ENCODE peak calls at places on chromosome 19, in nine cellular contexts. One of them, this sample, is unnamed.

GRCh38 chr19:43783636-43784035 is 2.9 kb upstream of the KCNN4 start:
- DNase-seq in epithelial cell of proximal tubule: no peak
- DNase-seq in IMR-90: no peak
- DNase-seq in ascending aorta: no peak
- DNase-seq in body of pancreas: no peak
- DNase-seq in heart right ventricle: no peak
- DNase-seq in fibroblast of mammary gland: no peak
- DNase-seq in K562: no peak
- DNase-seq in endodermal cell: no peak
- DNase-seq in this sample: no peak

GRCh38 chr19:48999481-49000325 is 6.0 kb downstream of the RUVBL2 start:
- DNase-seq in epithelial cell of proximal tubule: no peak
- DNase-seq in IMR-90: peak; percentile 67
- DNase-seq in ascending aorta: no peak
- DNase-seq in body of pancreas: peak; percentile 67
- DNase-seq in heart right ventricle: peak; percentile 52
- DNase-seq in fibroblast of mammary gland: peak; percentile 73
- DNase-seq in K562: peak; percentile 74
- DNase-seq in endodermal cell: peak; percentile 95
- DNase-seq in this sample: no peak

GRCh38 chr19:58086825-58087710 is 11.0 kb downstream of the ZSCAN18 start:
- DNase-seq in epithelial cell of proximal tubule: no peak
- DNase-seq in IMR-90: no peak
- DNase-seq in ascending aorta: no peak
- DNase-seq in body of pancreas: no peak
- DNase-seq in heart right ventricle: no peak
- DNase-seq in fibroblast of mammary gland: no peak
- DNase-seq in K562: no peak
- DNase-seq in endodermal cell: no peak
- DNase-seq in this sample: no peak

GRCh38 chr19:46728693-46729339 is 11.9 kb upstream of the PRKD2 start:
- DNase-seq in epithelial cell of proximal tubule: no peak
- DNase-seq in IMR-90: peak; percentile 44
- DNase-seq in ascending aorta: no peak
- DNase-seq in body of pancreas: peak; percentile 80
- DNase-seq in heart right ventricle: peak; percentile 84
- DNase-seq in fibroblast of mammary gland: peak; percentile 52
- DNase-seq in K562: peak; percentile 86
- DNase-seq in endodermal cell: peak; percentile 93
- DNase-seq in this sample: no peak

GRCh38 chr19:48319647-48320537 is 5.5 kb upstream of the EMP3 start:
- DNase-seq in epithelial cell of proximal tubule: no peak
- DNase-seq in IMR-90: peak; percentile 75
- DNase-seq in ascending aorta: no peak
- DNase-seq in body of pancreas: peak; percentile 93
- DNase-seq in heart right ventricle: peak; percentile 86
- DNase-seq in fibroblast of mammary gland: peak; percentile 80
- DNase-seq in K562: peak; percentile 87
- DNase-seq in endodermal cell: peak; percentile 97
- DNase-seq in this sample: no peak

GRCh38 chr19:30784850-30785459 is 412.8 kb downstream of the ZNF536 start:
- DNase-seq in epithelial cell of proximal tubule: no peak
- DNase-seq in IMR-90: peak; percentile 26
- DNase-seq in ascending aorta: no peak
- DNase-seq in body of pancreas: peak; percentile 56
- DNase-seq in heart right ventricle: peak; percentile 39
- DNase-seq in fibroblast of mammary gland: peak; percentile 39
- DNase-seq in K562: peak; percentile 64
- DNase-seq in endodermal cell: peak; percentile 91
- DNase-seq in this sample: no peak

GRCh38 chr19:9883231-9883758 is 48.2 kb downstream of the PIN1 start:
- DNase-seq in epithelial cell of proximal tubule: no peak
- DNase-seq in IMR-90: no peak
- DNase-seq in ascending aorta: no peak
- DNase-seq in body of pancreas: no peak
- DNase-seq in heart right ventricle: no peak
- DNase-seq in fibroblast of mammary gland: no peak
- DNase-seq in K562: no peak
- DNase-seq in endodermal cell: peak; percentile 56
- DNase-seq in this sample: no peak

GRCh38 chr19:31294189-31294588 is 55.0 kb downstream of the TSHZ3 start:
- DNase-seq in epithelial cell of proximal tubule: no peak
- DNase-seq in IMR-90: no peak
- DNase-seq in ascending aorta: no peak
- DNase-seq in body of pancreas: no peak
- DNase-seq in heart right ventricle: no peak
- DNase-seq in fibroblast of mammary gland: no peak
- DNase-seq in K562: no peak
- DNase-seq in endodermal cell: no peak
- DNase-seq in this sample: no peak

GRCh38 chr19:47848871-47849473 is 10.1 kb upstream of the TPRX2 start:
- DNase-seq in epithelial cell of proximal tubule: no peak
- DNase-seq in IMR-90: no peak
- DNase-seq in ascending aorta: no peak
- DNase-seq in body of pancreas: peak; percentile 41
- DNase-seq in heart right ventricle: peak; percentile 19
- DNase-seq in fibroblast of mammary gland: peak; percentile 18
- DNase-seq in K562: peak; percentile 74
- DNase-seq in endodermal cell: peak; percentile 94
- DNase-seq in this sample: peak; percentile 93

GRCh38 chr19:31315621-31316011 is 33.6 kb downstream of the TSHZ3 start:
- DNase-seq in epithelial cell of proximal tubule: no peak
- DNase-seq in IMR-90: no peak
- DNase-seq in ascending aorta: no peak
- DNase-seq in body of pancreas: no peak
- DNase-seq in heart right ventricle: no peak
- DNase-seq in fibroblast of mammary gland: no peak
- DNase-seq in K562: no peak
- DNase-seq in endodermal cell: no peak
- DNase-seq in this sample: no peak

GRCh38 chr19:17616961-17617806 is 61.7 kb downstream of the COLGALT1 start:
- DNase-seq in epithelial cell of proximal tubule: peak; percentile 40
- DNase-seq in IMR-90: peak; percentile 9
- DNase-seq in ascending aorta: no peak
- DNase-seq in body of pancreas: no peak
- DNase-seq in heart right ventricle: no peak
- DNase-seq in fibroblast of mammary gland: peak; percentile 23
- DNase-seq in K562: peak; percentile 94
- DNase-seq in endodermal cell: peak; percentile 88
- DNase-seq in this sample: no peak

GRCh38 chr19:41871573-41872383 is 5.3 kb upstream of the CD79A start:
- DNase-seq in epithelial cell of proximal tubule: no peak
- DNase-seq in IMR-90: no peak
- DNase-seq in ascending aorta: no peak
- DNase-seq in body of pancreas: no peak
- DNase-seq in heart right ventricle: no peak
- DNase-seq in fibroblast of mammary gland: no peak
- DNase-seq in K562: peak; percentile 38
- DNase-seq in endodermal cell: peak; percentile 74
- DNase-seq in this sample: no peak

GRCh38 chr19:45613926-45614725 is 12.1 kb upstream of the GPR4 start:
- DNase-seq in epithelial cell of proximal tubule: peak; percentile 72
- DNase-seq in IMR-90: peak; percentile 93
- DNase-seq in ascending aorta: no peak
- DNase-seq in body of pancreas: no peak
- DNase-seq in heart right ventricle: no peak
- DNase-seq in fibroblast of mammary gland: peak; percentile 92
- DNase-seq in K562: no peak
- DNase-seq in endodermal cell: no peak
- DNase-seq in this sample: peak; percentile 44

GRCh38 chr19:40411125-40411842 is 1.9 kb downstream of the PRX start:
- DNase-seq in epithelial cell of proximal tubule: no peak
- DNase-seq in IMR-90: no peak
- DNase-seq in ascending aorta: no peak
- DNase-seq in body of pancreas: no peak
- DNase-seq in heart right ventricle: peak; percentile 64
- DNase-seq in fibroblast of mammary gland: no peak
- DNase-seq in K562: no peak
- DNase-seq in endodermal cell: peak; percentile 45
- DNase-seq in this sample: no peak

GRCh38 chr19:45564131-45564780 is 20.3 kb downstream of the OPA3 start:
- DNase-seq in epithelial cell of proximal tubule: no peak
- DNase-seq in IMR-90: no peak
- DNase-seq in ascending aorta: no peak
- DNase-seq in body of pancreas: no peak
- DNase-seq in heart right ventricle: no peak
- DNase-seq in fibroblast of mammary gland: no peak
- DNase-seq in K562: no peak
- DNase-seq in endodermal cell: peak; percentile 81
- DNase-seq in this sample: no peak

DNA sequence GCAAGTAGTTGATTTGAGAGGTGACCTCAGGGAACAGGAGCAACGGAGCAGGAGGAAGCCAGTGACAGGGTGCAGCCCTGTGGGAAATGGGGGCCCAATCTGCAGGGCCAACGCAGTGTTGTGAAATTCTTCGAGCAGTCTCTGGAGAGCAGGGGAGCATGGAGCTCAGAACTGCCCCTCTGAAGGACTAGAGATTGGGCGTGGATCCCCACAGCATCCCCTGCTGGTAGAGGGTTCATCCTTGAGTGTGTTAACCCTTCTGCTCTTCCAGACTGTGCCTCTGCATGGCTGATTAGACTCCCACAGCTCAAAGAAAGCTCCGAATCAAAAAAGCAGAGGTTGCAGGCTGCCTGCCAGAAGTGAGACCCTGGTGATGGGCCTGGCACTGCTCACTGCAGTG is 77.9 kb upstream of the UQCRFS1 start:
- DNase-seq in epithelial cell of proximal tubule: no peak
- DNase-seq in IMR-90: no peak
- DNase-seq in ascending aorta: no peak
- DNase-seq in body of pancreas: no peak
- DNase-seq in heart right ventricle: no peak
- DNase-seq in fibroblast of mammary gland: no peak
- DNase-seq in K562: no peak
- DNase-seq in endodermal cell: peak; percentile 58
- DNase-seq in this sample: no peak
- TF ChIP-seq CTCF in epithelial cell of proximal tubule: no peak
- TF ChIP-seq CTCF in IMR-90: no peak
- TF ChIP-seq CTCF in ascending aorta: no peak
- TF ChIP-seq CTCF in body of pancreas: no peak
- TF ChIP-seq CTCF in heart right ventricle: no peak
- TF ChIP-seq CTCF in fibroblast of mammary gland: no peak
- TF ChIP-seq CTCF in K562: no peak
- TF ChIP-seq CTCF in endodermal cell: peak; percentile 57
- TF ChIP-seq CTCF in this sample: no peak

DNA sequence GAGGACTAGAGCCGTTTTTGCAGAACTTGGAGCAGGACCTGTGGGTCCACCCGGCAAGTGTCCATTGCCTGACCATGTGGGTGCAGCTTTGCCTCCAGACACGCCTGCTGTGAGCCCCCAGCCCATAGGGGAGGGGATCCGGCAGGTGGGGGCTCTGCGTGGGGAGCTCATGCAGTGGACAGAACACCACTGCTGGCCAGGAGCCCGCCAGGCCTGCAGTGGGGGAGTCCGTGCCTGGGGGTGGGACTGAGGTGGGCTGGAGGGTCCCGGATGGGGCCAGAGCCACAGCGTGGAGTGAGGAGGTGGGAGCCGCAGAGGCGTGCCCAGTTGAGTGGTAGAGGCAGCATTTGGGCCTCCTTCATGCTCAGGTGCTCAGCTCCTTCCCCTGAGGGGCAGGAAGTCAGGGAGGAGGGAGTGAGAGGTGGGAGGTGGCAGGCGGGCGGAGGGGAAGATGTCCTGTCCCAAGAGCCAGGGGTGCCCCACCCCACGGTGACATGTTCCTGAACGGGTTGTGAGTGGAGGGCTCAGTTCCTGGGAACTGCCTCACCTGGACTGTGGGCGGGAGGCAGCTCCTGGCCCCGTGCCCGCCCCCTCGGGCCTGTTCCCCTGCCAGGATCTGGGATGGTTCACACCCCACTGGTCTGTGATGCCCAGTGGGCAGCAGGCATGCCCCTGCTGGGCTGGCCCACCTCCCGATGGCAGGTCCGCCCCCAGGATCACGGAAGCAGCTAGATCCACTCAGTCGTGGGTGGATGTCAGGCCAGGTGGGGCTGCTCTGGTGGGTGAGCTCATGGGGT is 8.8 kb downstream of the ADAT3 start:
- DNase-seq in epithelial cell of proximal tubule: no peak
- DNase-seq in IMR-90: no peak
- DNase-seq in ascending aorta: no peak
- DNase-seq in body of pancreas: peak; percentile 87
- DNase-seq in heart right ventricle: no peak
- DNase-seq in fibroblast of mammary gland: no peak
- DNase-seq in K562: no peak
- DNase-seq in endodermal cell: no peak
- DNase-seq in this sample: no peak
- H3K4me3 ChIP-seq in epithelial cell of proximal tubule: no peak overlapping the region
- H3K4me3 ChIP-seq in IMR-90: no peak overlapping the region
- H3K4me3 ChIP-seq in ascending aorta: no peak overlapping the region
- H3K4me3 ChIP-seq in body of pancreas: no peak overlapping the region
- H3K4me3 ChIP-seq in heart right ventricle: no peak overlapping the region
- H3K4me3 ChIP-seq in fibroblast of mammary gland: no peak overlapping the region
- H3K4me3 ChIP-seq in K562: no peak overlapping the region
- H3K4me3 ChIP-seq in endodermal cell: no peak overlapping the region
- H3K4me3 ChIP-seq in this sample: no peak overlapping the region

GRCh38 chr19:8457209-8457608 is 12.4 kb downstream of the HNRNPM start:
- DNase-seq in epithelial cell of proximal tubule: no peak
- DNase-seq in IMR-90: no peak
- DNase-seq in ascending aorta: no peak
- DNase-seq in body of pancreas: no peak
- DNase-seq in heart right ventricle: no peak
- DNase-seq in fibroblast of mammary gland: no peak
- DNase-seq in K562: no peak
- DNase-seq in endodermal cell: no peak
- DNase-seq in this sample: no peak
- TF ChIP-seq CTCF in epithelial cell of proximal tubule: no peak
- TF ChIP-seq CTCF in IMR-90: no peak
- TF ChIP-seq CTCF in ascending aorta: no peak
- TF ChIP-seq CTCF in body of pancreas: no peak
- TF ChIP-seq CTCF in heart right ventricle: no peak
- TF ChIP-seq CTCF in fibroblast of mammary gland: no peak
- TF ChIP-seq CTCF in K562: no peak
- TF ChIP-seq CTCF in endodermal cell: peak; percentile 33
- TF ChIP-seq CTCF in this sample: no peak

DNA sequence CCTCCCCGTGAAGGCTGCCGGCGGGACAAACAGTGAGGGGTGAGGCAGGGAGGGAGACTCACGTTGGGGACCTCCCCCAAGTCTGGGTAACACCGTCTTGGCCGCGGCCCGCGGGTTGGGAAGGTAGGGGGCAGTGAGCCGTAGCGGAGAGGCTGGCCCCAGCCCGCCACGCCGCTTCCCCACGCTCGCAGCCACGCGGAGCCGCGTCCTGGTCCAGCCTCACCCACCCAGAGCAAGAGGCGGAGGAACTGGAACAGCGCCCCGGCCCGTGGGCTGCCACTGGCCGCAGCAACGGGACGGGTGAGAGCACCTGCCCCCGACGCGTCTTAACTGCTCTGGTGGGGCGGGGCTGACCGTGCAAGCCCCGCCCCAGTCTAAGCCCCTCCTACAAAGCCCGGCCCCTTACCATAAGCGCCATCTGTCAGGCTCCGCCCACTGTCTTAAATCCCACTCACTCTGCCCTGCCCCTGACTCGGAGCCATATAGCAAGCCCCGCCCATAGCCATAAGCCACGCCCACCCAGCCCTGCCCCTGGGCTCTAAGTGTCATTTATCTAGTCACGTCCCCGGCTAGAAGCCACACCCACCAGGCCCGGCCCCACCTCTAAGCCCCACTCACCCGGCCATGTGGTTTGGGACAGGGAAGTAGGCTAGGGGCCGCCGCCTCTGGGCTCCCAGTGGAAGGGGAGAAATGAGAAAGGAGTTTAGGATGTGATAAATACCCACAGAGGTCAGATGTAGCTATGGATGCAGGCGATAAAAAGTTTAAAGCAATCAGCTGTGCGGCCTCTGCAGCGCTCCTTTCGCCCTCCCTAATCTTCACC is 2.1 kb upstream of the CCL25 start:
- DNase-seq in epithelial cell of proximal tubule: no peak
- DNase-seq in IMR-90: peak; percentile 55
- DNase-seq in ascending aorta: peak; percentile 83
- DNase-seq in body of pancreas: peak; percentile 77
- DNase-seq in heart right ventricle: peak; percentile 84
- DNase-seq in fibroblast of mammary gland: peak; percentile 77
- DNase-seq in K562: peak; percentile 100
- DNase-seq in endodermal cell: peak; percentile 100
- DNase-seq in this sample: peak; percentile 65
- H3K4me3 ChIP-seq in epithelial cell of proximal tubule: peak overlapping the region; percentile 33
- H3K4me3 ChIP-seq in IMR-90: no peak overlapping the region
- H3K4me3 ChIP-seq in ascending aorta: peak overlapping the region; percentile 34
- H3K4me3 ChIP-seq in body of pancreas: no peak overlapping the region
- H3K4me3 ChIP-seq in heart right ventricle: peak overlapping the region; percentile 31
- H3K4me3 ChIP-seq in fibroblast of mammary gland: no peak overlapping the region
- H3K4me3 ChIP-seq in K562: peak overlapping the region; percentile 56
- H3K4me3 ChIP-seq in endodermal cell: peak overlapping the region; percentile 70
- H3K4me3 ChIP-seq in this sample: peak overlapping the region; percentile 32